ENCODE peak calls at places on chromosome 10, in six cellular contexts. Z is neuronal stem cell, V is heart left ventricle, M is psoas muscle, Q is neural progenitor cell, X is ovary. U is an unnamed sample.

GRCh38 chr10:127357265-127357664 is 160.9 kb upstream of the INSYN2A start:
- DNase-seq in M (no peak), Z (no peak), V (no peak), Q (no peak), X (no peak), U (no peak)

GRCh38 chr10:49139866-49140195 is 6.0 kb upstream of the FAM170B start:
- DNase-seq in Z (no peak), M (no peak), V (no peak), X (no peak), Q (no peak), U (peak; percentile 74)

GRCh38 chr10:106181491-106181890 is 983.0 kb downstream of the SORCS1 start:
- DNase-seq in V (no peak), X (no peak), Z (no peak), Q (no peak), M (no peak), U (no peak)

GRCh38 chr10:125007436-125007835 is 65.5 kb downstream of the ZRANB1 start:
- DNase-seq in V (no peak), Q (no peak), X (no peak), M (no peak), Z (no peak), U (no peak)

GRCh38 chr10:65622608-65623007 is 1303.2 kb upstream of the LRRTM3 start:
- DNase-seq in X (no peak), Q (no peak), V (no peak), M (no peak), Z (no peak), U (no peak)

GRCh38 chr10:69730251-69731156 is 71.2 kb upstream of the COL13A1 start:
- DNase-seq in Q (no peak), M (peak; percentile 74), Z (no peak), X (peak; percentile 56), V (peak; percentile 81), U (peak; percentile 30)

GRCh38 chr10:35388197-35388596 is 51.9 kb downstream of the CCNY start:
- DNase-seq in X (no peak), Z (no peak), V (no peak), Q (no peak), M (no peak), U (no peak)

GRCh38 chr10:77513783-77514331 is 123.8 kb downstream of the KCNMA1 start:
- DNase-seq in M (peak; percentile 93), X (peak; percentile 44), Z (no peak), V (peak; percentile 54), Q (peak; percentile 35), U (peak; percentile 80)

GRCh38 chr10:71754562-71754961 is 18.8 kb downstream of the VSIR start:
- DNase-seq in Q (no peak), X (no peak), V (no peak), M (no peak), Z (no peak), U (no peak)

GRCh38 chr10:21368728-21369425 is 156.6 kb downstream of the SKIDA1 start:
- DNase-seq in Z (no peak), Q (no peak), X (peak; percentile 90), M (no peak), V (no peak), U (peak; percentile 75)
- H3K4me3 ChIP-seq in Z (no peak overlapping the region), Q (no peak overlapping the region), X (no peak overlapping the region), M (no peak overlapping the region), V (no peak overlapping the region), U (no peak overlapping the region)

DNA sequence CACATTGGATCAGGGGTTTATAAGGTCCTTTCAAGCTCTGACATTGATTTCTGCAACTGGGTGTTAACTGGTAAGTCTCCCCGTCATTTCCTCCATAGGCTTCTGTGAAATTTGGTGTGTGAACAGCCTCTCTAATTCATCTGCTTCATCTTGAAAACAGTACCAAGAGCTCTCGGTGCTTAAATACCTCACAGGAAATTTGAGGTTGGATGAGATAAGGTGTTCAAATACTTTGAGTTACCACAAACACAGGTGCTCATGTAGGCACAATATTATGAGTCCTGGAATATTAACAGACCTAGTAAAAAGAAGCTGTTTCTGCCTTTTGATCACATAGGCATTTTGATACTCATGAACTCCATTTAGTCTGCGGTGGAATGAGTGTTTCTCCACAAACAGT is 85.2 kb downstream of the RTKN2 start:
- DNase-seq in Z (no peak), Q (no peak), M (no peak), V (no peak), X (no peak), U (no peak)
- H3K27ac ChIP-seq in Z (no peak overlapping the region), Q (no peak overlapping the region), M (no peak overlapping the region), V (no peak overlapping the region), X (no peak overlapping the region), U (no peak overlapping the region)

GRCh38 chr10:84519235-84519634 is 190.8 kb downstream of the CCSER2 start:
- DNase-seq in V (no peak), X (no peak), M (no peak), Z (no peak), Q (no peak), U (no peak)

GRCh38 chr10:84521468-84521867 is 193.1 kb downstream of the CCSER2 start:
- DNase-seq in X (no peak), Q (no peak), V (no peak), M (no peak), Z (no peak), U (no peak)

GRCh38 chr10:84521015-84521414 is 192.6 kb downstream of the CCSER2 start:
- DNase-seq in V (no peak), Q (no peak), X (no peak), Z (no peak), M (no peak), U (no peak)

GRCh38 chr10:84522612-84523462 is 194.4 kb downstream of the CCSER2 start:
- DNase-seq in Q (no peak), X (no peak), M (no peak), V (no peak), Z (no peak), U (no peak)

GRCh38 chr10:84517455-84518046 is 189.2 kb downstream of the CCSER2 start:
- DNase-seq in X (no peak), Z (no peak), Q (no peak), V (no peak), M (no peak), U (no peak)
- H3K4me3 ChIP-seq in X (no peak overlapping the region), Z (no peak overlapping the region), Q (no peak overlapping the region), V (no peak overlapping the region), M (no peak overlapping the region), U (no peak overlapping the region)

GRCh38 chr10:22681301-22681700 is 33.1 kb downstream of the PIP4K2A start:
- DNase-seq in Q (no peak), V (no peak), X (no peak), Z (no peak), M (no peak), U (no peak)
- H3K27ac ChIP-seq in Q (no peak overlapping the region), V (no peak overlapping the region), X (no peak overlapping the region), Z (no peak overlapping the region), M (no peak overlapping the region), U (no peak overlapping the region)

GRCh38 chr10:59903871-59904270 is 2.5 kb downstream of the CCDC6 start:
- DNase-seq in Q (no peak), M (no peak), V (no peak), X (no peak), Z (no peak), U (no peak)
- H3K4me3 ChIP-seq in Q (peak overlapping the region; percentile 89), M (peak overlapping the region; percentile 98), V (no peak overlapping the region), X (peak overlapping the region; percentile 95), Z (no peak overlapping the region), U (no peak overlapping the region)

GRCh38 chr10:73554729-73555128 is 36.4 kb downstream of the USP54 start:
- DNase-seq in Q (no peak), M (no peak), V (no peak), Z (no peak), X (no peak), U (no peak)
- H3K27ac ChIP-seq in Q (peak overlapping the region; percentile 95), M (peak overlapping the region; percentile 88), V (no peak overlapping the region), Z (peak overlapping the region; percentile 96), X (no peak overlapping the region), U (no peak overlapping the region)

GRCh38 chr10:47243791-47244190 is 56.2 kb upstream of the GDF10 start:
- DNase-seq in Q (no peak), M (peak; percentile 89), X (no peak), V (no peak), Z (no peak), U (peak; percentile 26)

GRCh38 chr10:47244560-47245500 is 55.2 kb upstream of the GDF10 start:
- DNase-seq in Q (no peak), V (no peak), Z (no peak), X (no peak), M (no peak), U (no peak)

GRCh38 chr10:47247190-47248059 is 52.6 kb upstream of the GDF10 start:
- DNase-seq in Q (no peak), X (no peak), M (no peak), Z (no peak), V (no peak), U (no peak)

GRCh38 chr10:47246409-47247189 is 53.4 kb upstream of the GDF10 start:
- DNase-seq in Q (no peak), Z (no peak), V (no peak), M (no peak), X (no peak), U (no peak)

DNA sequence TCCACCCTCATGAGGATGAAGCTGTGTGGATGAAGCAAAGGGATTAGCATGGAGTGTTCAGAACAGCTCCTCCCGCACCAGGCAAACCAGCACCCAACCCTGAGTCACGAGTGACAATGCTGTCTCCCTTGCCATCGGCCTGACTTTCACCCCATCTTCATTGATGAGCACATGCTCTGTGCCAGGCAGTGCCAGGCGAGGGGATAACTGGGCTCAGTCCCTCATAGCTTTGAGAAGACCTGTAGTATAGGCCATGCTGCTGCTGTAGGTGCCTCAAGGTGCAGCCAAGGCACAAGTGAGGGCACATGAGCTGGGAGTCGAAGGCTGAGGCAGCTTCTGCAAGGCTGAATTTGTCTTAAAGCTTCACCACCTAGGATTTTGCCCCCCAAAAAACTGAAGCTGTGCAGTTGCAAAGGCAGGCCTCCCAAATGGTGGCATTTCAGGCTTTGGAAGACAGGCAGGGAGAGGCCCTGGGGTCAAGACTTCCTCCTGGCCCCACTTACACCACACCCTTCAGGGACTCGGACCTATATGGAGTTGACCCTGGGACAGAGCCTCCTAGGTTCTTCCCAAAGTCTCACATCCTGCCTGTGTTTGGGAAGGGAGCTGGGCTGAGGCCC is 54.2 kb upstream of the GDF10 start:
- DNase-seq in M (no peak), X (no peak), V (no peak), Q (no peak), Z (no peak), U (no peak)
- H3K4me3 ChIP-seq in M (no peak overlapping the region), X (no peak overlapping the region), V (no peak overlapping the region), Q (no peak overlapping the region), Z (no peak overlapping the region), U (no peak overlapping the region)

GRCh38 chr10:133299224-133299623 is 9.4 kb downstream of the TUBGCP2 start:
- DNase-seq in V (no peak), M (no peak), Q (no peak), Z (no peak), X (no peak), U (no peak)
- H3K27ac ChIP-seq in V (no peak overlapping the region), M (no peak overlapping the region), Q (no peak overlapping the region), Z (no peak overlapping the region), X (no peak overlapping the region), U (no peak overlapping the region)

GRCh38 chr10:62831346-62831745 is 15.2 kb upstream of the EGR2 start:
- DNase-seq in Z (no peak), X (no peak), M (no peak), Q (no peak), V (no peak), U (no peak)
- H3K4me3 ChIP-seq in Z (no peak overlapping the region), X (no peak overlapping the region), M (no peak overlapping the region), Q (no peak overlapping the region), V (no peak overlapping the region), U (no peak overlapping the region)

GRCh38 chr10:43892062-43892765 is 243.5 kb upstream of the ZNF32 start:
- DNase-seq in Z (no peak), V (no peak), X (no peak), M (no peak), Q (no peak), U (no peak)
- H3K27ac ChIP-seq in Z (no peak overlapping the region), V (peak overlapping the region; percentile 41), X (no peak overlapping the region), M (no peak overlapping the region), Q (no peak overlapping the region), U (no peak overlapping the region)

U was measured in adrenal gland.